ENCODE peak calls at places on chromosomes 13 and 19, in nine cellular contexts. G is CD8-positive, alpha-beta memory T cell; U is mesenchymal stem cell; X is A549; F is psoas muscle; A is right lobe of liver; S is lower lobe of right lung; K is DND-41; L is body of pancreas. N is an unnamed sample.

GRCh38 chr19:40279120-40279551 is 6.0 kb downstream of the AKT2 start:
- DNase-seq in G (no peak), U (peak; percentile 26), X (no peak), F (peak; percentile 87), A (peak; percentile 56), S (peak; percentile 49), K (no peak), L (no peak), N (peak; percentile 77)

GRCh38 chr19:18274776-18275356 is 614 bp upstream of the IQCN start:
- DNase-seq in G (peak; percentile 48), U (peak; percentile 92), X (peak; percentile 72), F (peak; percentile 95), A (peak; percentile 94), S (peak; percentile 79), K (no peak), L (peak; percentile 91), N (peak; percentile 83)

GRCh38 chr13:110503037-110503901 is 58.3 kb downstream of the RAB20 start:
- DNase-seq in G (no peak), U (peak; percentile 93), X (no peak), F (no peak), A (no peak), S (no peak), K (no peak), L (no peak), N (no peak)

GRCh38 chr13:93789058-93789457 is 562.5 kb downstream of the GPC6 start:
- DNase-seq in G (no peak), U (no peak), X (no peak), F (no peak), A (no peak), S (no peak), K (no peak), L (no peak), N (no peak)

GRCh38 chr13:33126909-33127607 is 110.8 kb downstream of the KL start:
- DNase-seq in G (no peak), U (peak; percentile 47), X (no peak), F (peak; percentile 76), A (no peak), S (no peak), K (no peak), L (no peak), N (no peak)

GRCh38 chr13:45015300-45015699 is 26.0 kb downstream of the GPALPP1 start:
- DNase-seq in G (no peak), U (no peak), X (no peak), F (no peak), A (no peak), S (no peak), K (no peak), L (no peak), N (no peak)

GRCh38 chr13:49098198-49098597 is 121.9 kb upstream of the MLNR start:
- DNase-seq in G (no peak), U (peak; percentile 95), X (no peak), F (no peak), A (no peak), S (no peak), K (no peak), L (no peak), N (no peak)

GRCh38 chr19:33404916-33405315 is 31.4 kb downstream of the CEBPG start:
- DNase-seq in G (no peak), U (no peak), X (no peak), F (peak; percentile 44), A (no peak), S (peak; percentile 20), K (no peak), L (no peak), N (peak; percentile 7)

GRCh38 chr13:103799028-103799427 is 732.8 kb upstream of the SLC10A2 start:
- DNase-seq in G (no peak), U (no peak), X (no peak), F (no peak), A (no peak), S (no peak), K (no peak), L (no peak), N (no peak)

GRCh38 chr13:72390909-72391308 is 336.5 kb downstream of the MZT1 start:
- DNase-seq in G (no peak), U (no peak), X (no peak), F (no peak), A (no peak), S (no peak), K (no peak), L (no peak), N (no peak)

GRCh38 chr13:39016087-39016486 is 21.8 kb downstream of the PROSER1 start:
- DNase-seq in G (no peak), U (no peak), X (no peak), F (no peak), A (no peak), S (no peak), K (no peak), L (no peak), N (no peak)

GRCh38 chr13:39317284-39317683 is 279.0 kb downstream of the NHLRC3 start:
- DNase-seq in G (no peak), U (peak; percentile 26), X (no peak), F (peak; percentile 64), A (no peak), S (no peak), K (no peak), L (no peak), N (no peak)

GRCh38 chr13:23755040-23755439 is 134.2 kb downstream of the MIPEP start:
- DNase-seq in G (no peak), U (no peak), X (no peak), F (no peak), A (no peak), S (no peak), K (no peak), L (no peak), N (no peak)

GRCh38 chr19:3210347-3211017 is 14.0 kb upstream of the CELF5 start:
- DNase-seq in G (peak; percentile 49), U (peak; percentile 35), X (peak; percentile 60), F (peak; percentile 77), A (no peak), S (peak; percentile 77), K (peak; percentile 68), L (peak; percentile 55), N (peak; percentile 91)

DNA sequence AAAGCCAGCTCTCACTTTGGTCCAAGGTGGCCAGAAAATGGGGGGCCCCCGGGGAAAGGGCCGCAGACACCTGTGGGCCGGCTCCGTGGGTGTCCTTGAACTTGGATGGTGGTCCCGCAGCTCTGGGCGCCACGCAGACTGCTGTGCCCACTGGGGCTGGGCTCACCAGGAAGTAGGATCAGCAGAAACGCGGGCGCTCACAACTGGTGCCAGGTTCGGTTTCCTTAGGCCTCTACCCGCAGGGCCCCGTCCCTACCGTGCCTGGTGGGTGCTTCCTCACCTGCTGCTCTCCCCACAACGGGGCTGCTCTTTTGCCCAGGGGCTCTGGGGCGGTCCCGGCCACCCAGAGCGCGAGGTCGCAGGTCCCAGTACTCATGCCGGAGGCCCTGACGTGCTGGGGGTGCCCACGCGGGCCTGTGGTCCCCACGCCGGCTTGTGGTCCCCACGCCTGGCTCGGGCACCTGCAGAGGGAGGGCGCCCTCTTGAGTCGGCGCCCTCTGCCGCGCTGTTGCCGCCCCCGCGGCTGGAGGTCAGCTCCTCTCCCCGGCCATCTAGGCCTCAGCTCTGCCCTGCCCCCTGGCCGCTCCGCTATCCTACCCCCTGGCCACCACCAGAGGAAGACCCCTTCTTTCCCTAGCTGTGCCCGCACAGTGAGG is 1303.6 kb downstream of the UQCRFS1 start:
- DNase-seq in G (no peak), U (no peak), X (no peak), F (no peak), A (no peak), S (no peak), K (no peak), L (no peak), N (no peak)
- H3K9me3 ChIP-seq in G (no peaks in the 10 kb centered on the region), U (no peaks in the 10 kb centered on the region), X (peaks cover 21% of the 10 kb centered on the region), F (no peaks in the 10 kb centered on the region), A (no peaks in the 10 kb centered on the region), S (no peaks in the 10 kb centered on the region), K (no peaks in the 10 kb centered on the region), L (no peaks in the 10 kb centered on the region), N (peaks cover 12% of the 10 kb centered on the region)

GRCh38 chr19:5002143-5002542 is 33.2 kb downstream of the KDM4B start:
- DNase-seq in G (no peak), U (peak; percentile 33), X (no peak), F (no peak), A (no peak), S (no peak), K (no peak), L (no peak), N (no peak)

GRCh38 chr19:5000120-5000611 is 31.3 kb downstream of the KDM4B start:
- DNase-seq in G (no peak), U (no peak), X (no peak), F (no peak), A (no peak), S (no peak), K (no peak), L (no peak), N (no peak)

GRCh38 chr19:5005096-5005495 is 36.2 kb downstream of the KDM4B start:
- DNase-seq in G (no peak), U (no peak), X (no peak), F (no peak), A (peak; percentile 85), S (no peak), K (no peak), L (no peak), N (no peak)

GRCh38 chr19:5003781-5004180 is 34.9 kb downstream of the KDM4B start:
- DNase-seq in G (no peak), U (no peak), X (no peak), F (no peak), A (no peak), S (no peak), K (no peak), L (no peak), N (no peak)

GRCh38 chr19:5001547-5002131 is 32.7 kb downstream of the KDM4B start:
- DNase-seq in G (peak; percentile 21), U (peak; percentile 55), X (peak; percentile 51), F (no peak), A (no peak), S (no peak), K (peak; percentile 60), L (no peak), N (no peak)
- H3K27ac ChIP-seq in G (no peak overlapping the region), U (no peak overlapping the region), X (no peak overlapping the region), F (no peak overlapping the region), A (peak overlapping the region; percentile 36), S (no peak overlapping the region), K (no peak overlapping the region), L (no peak overlapping the region), N (no peak overlapping the region)

DNA sequence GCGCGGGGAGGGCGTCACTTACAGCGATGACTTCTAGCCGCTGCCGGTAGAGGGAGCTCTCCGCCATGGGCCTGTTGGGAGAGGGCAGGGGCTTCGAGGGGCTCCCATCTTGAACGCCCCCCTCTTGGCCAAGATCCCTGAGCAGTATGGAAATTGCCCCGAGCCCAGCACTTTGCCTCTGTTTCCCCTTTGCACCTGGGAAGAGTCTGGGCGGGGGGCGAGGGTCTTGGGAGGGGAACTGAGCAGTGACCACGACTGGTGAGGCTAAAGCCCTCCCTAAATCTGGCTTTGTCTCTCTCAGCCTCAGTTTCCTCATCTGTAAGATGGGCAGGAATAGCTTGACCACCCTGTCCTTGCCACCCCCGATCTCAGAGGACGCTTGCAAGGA is 2.8 kb downstream of the PALM3 start:
- DNase-seq in G (peak; percentile 43), U (no peak), X (no peak), F (no peak), A (no peak), S (no peak), K (peak; percentile 35), L (no peak), N (no peak)
- H3K9me3 ChIP-seq in G (no peaks in the 10 kb centered on the region), U (no peaks in the 10 kb centered on the region), X (no peaks in the 10 kb centered on the region), F (no peaks in the 10 kb centered on the region), A (no peaks in the 10 kb centered on the region), S (no peaks in the 10 kb centered on the region), K (no peaks in the 10 kb centered on the region), L (no peaks in the 10 kb centered on the region), N (no peaks in the 10 kb centered on the region)

DNA sequence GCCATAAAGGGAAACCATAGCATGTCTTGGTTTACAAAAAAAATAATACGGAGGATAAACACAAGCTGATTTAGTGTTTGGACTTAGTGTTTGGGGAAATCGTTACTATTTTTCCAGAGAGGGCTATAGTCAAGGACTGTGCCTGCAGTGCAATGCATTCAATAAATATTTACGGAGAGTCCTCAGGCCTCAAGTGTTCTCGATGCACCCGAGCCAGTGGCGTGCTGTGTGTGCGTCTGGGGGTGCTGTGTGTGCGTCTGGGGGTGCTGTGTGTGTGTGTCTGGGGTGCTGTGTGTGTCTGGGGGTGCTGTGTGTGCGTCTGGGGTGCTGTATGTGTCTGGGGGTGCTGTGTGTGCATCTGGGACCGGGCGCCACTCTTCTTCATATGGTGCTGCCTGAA is 71.7 kb upstream of the GTF3A start:
- DNase-seq in G (no peak), U (peak; percentile 68), X (no peak), F (no peak), A (no peak), S (no peak), K (no peak), L (no peak), N (no peak)
- H3K27ac ChIP-seq in G (no peak overlapping the region), U (no peak overlapping the region), X (no peak overlapping the region), F (no peak overlapping the region), A (no peak overlapping the region), S (no peak overlapping the region), K (no peak overlapping the region), L (no peak overlapping the region), N (no peak overlapping the region)

N was measured in spleen.